ENCODE peak calls at places on chromosome 15, in six cellular contexts. M is left ventricle myocardium inferior, D is ovary, I is H7, N is GM12891, Z is fibroblast of mammary gland. R is an unnamed sample.

GRCh38 chr15:87213646-87214045 is 1042.9 kb downstream of the NTRK3 start:
- DNase-seq in M (no peak), D (no peak), I (no peak), N (no peak), Z (no peak), R (no peak)

GRCh38 chr15:58755956-58756355 is 6.4 kb upstream of the ADAM10 start:
- DNase-seq in M (no peak), D (no peak), I (no peak), N (no peak), Z (peak), R (no peak)

GRCh38 chr15:60096157-60096556 is 92.0 kb downstream of the FOXB1 start:
- DNase-seq in M (no peak), D (no peak), I (no peak), N (no peak), Z (peak), R (peak)

GRCh38 chr15:39151545-39151944 is 429.3 kb upstream of the THBS1 start:
- DNase-seq in M (no peak), D (no peak), I (no peak), N (no peak), Z (no peak), R (no peak)

GRCh38 chr15:70722266-70723123 is 40.9 kb downstream of the UACA start:
- DNase-seq in M (no peak), D (no peak), I (peak), N (peak), Z (peak), R (peak)

GRCh38 chr15:63545520-63545919 is 41.1 kb downstream of the USP3 start:
- DNase-seq in M (no peak), D (no peak), I (no peak), N (no peak), Z (no peak), R (no peak)

GRCh38 chr15:92818658-92819311 is 81.3 kb upstream of the CHD2 start:
- DNase-seq in M (no peak), D (no peak), I (peak), N (no peak), Z (no peak), R (no peak)

GRCh38 chr15:80251505-80252280 is at the start of gene CTXND1:
- DNase-seq in M (no peak), D (no peak), I (peak), N (no peak), Z (no peak), R (no peak)

GRCh38 chr15:48806151-48806550 is 4.7 kb downstream of the CEP152 start:
- DNase-seq in M (no peak), D (no peak), I (no peak), N (no peak), Z (peak), R (peak)

GRCh38 chr15:78840661-78841060 is 29.4 kb upstream of the ADAMTS7 start:
- DNase-seq in M (no peak), D (no peak), I (no peak), N (no peak), Z (peak), R (no peak)

GRCh38 chr15:87144775-87145174 is 1065.1 kb downstream of the AGBL1 start:
- DNase-seq in M (no peak), D (no peak), I (no peak), N (no peak), Z (no peak), R (peak)

GRCh38 chr15:98983333-98983732 is 24.3 kb downstream of the PGPEP1L start:
- DNase-seq in M (no peak), D (peak), I (no peak), N (no peak), Z (peak), R (peak)

GRCh38 chr15:98671060-98672008 is 23.0 kb downstream of the IGF1R start:
- DNase-seq in M (no peak), D (no peak), I (peak), N (no peak), Z (peak), R (peak)

GRCh38 chr15:54273928-54274327 is 295.7 kb downstream of the UNC13C start:
- DNase-seq in M (no peak), D (no peak), I (peak), N (no peak), Z (no peak), R (no peak)

GRCh38 chr15:38226867-38227266 is 25.8 kb upstream of the SPRED1 start:
- DNase-seq in M (no peak), D (no peak), I (no peak), N (no peak), Z (peak), R (peak)

GRCh38 chr15:49190586-49190985 is 20.5 kb downstream of the GALK2 start:
- DNase-seq in M (no peak), D (no peak), I (no peak), N (no peak), Z (no peak), R (no peak)

GRCh38 chr15:91291673-91292072 is 191.6 kb downstream of the SV2B start:
- DNase-seq in M (no peak), D (no peak), I (peak), N (no peak), Z (peak), R (no peak)

GRCh38 chr15:90035835-90036220 is 34.7 kb downstream of the ZNF710 start:
- DNase-seq in M (no peak), D (no peak), I (peak), N (no peak), Z (no peak), R (no peak)

GRCh38 chr15:48634934-48635333 is 10.6 kb downstream of the FBN1 start:
- DNase-seq in M (no peak), D (no peak), I (no peak), N (no peak), Z (peak), R (peak)

GRCh38 chr15:45064386-45064785 is 41.4 kb downstream of the SORD start:
- DNase-seq in M (no peak), D (no peak), I (no peak), N (no peak), Z (peak), R (peak)

GRCh38 chr15:96395687-96396086 is 65.2 kb downstream of the NR2F2 start:
- DNase-seq in M (no peak), D (no peak), I (no peak), N (no peak), Z (no peak), R (no peak)

GRCh38 chr15:74616020-74616939 is 644 bp downstream of the CLK3 start:
- DNase-seq in M (peak), D (peak), I (peak), N (peak), Z (peak), R (peak)

GRCh38 chr15:67207555-67208182 is 46.8 kb downstream of the AAGAB start:
- DNase-seq in M (no peak), D (no peak), I (no peak), N (no peak), Z (no peak), R (no peak)

GRCh38 chr15:72341361-72341760 is 21.4 kb upstream of the CELF6 start:
- DNase-seq in M (no peak), D (no peak), I (peak), N (no peak), Z (no peak), R (no peak)

GRCh38 chr15:71043373-71043772 is 71.9 kb upstream of the THSD4 start:
- DNase-seq in M (no peak), D (no peak), I (no peak), N (no peak), Z (peak), R (no peak)

GRCh38 chr15:80405554-80405850 is 1.3 kb downstream of the ARNT2 start:
- DNase-seq in M (no peak), D (no peak), I (no peak), N (no peak), Z (no peak), R (no peak)

GRCh38 chr15:89365457-89366055 is 30.9 kb upstream of the POLG start:
- DNase-seq in M (no peak), D (no peak), I (no peak), N (no peak), Z (no peak), R (no peak)

GRCh38 chr15:45551691-45552090 is 29.1 kb upstream of the SLC30A4 start:
- DNase-seq in M (no peak), D (no peak), I (no peak), N (no peak), Z (peak), R (no peak)

GRCh38 chr15:83793069-83793468 is 139.1 kb downstream of the ADAMTSL3 start:
- DNase-seq in M (no peak), D (no peak), I (no peak), N (no peak), Z (no peak), R (no peak)

GRCh38 chr15:41256577-41257038 is 25.5 kb downstream of the CHP1 start:
- DNase-seq in M (no peak), D (no peak), I (no peak), N (no peak), Z (peak), R (no peak)

GRCh38 chr15:25735550-25736384 is 127.4 kb downstream of the ATP10A start:
- DNase-seq in M (no peak), D (no peak), I (peak), N (no peak), Z (no peak), R (no peak)

GRCh38 chr15:74791667-74792066 is 9.8 kb downstream of the CSK start:
- DNase-seq in M (no peak), D (no peak), I (no peak), N (no peak), Z (no peak), R (no peak)

GRCh38 chr15:32671339-32672325 is 30.1 kb downstream of the SCG5 start:
- DNase-seq in M (no peak), D (no peak), I (no peak), N (no peak), Z (no peak), R (no peak)

GRCh38 chr15:31004220-31004733 is 12.8 kb upstream of the MTMR10 start:
- DNase-seq in M (peak), D (no peak), I (peak), N (peak), Z (no peak), R (no peak)

R was measured in astrocyte of the spinal cord.